ENCODE peak calls at places on chromosomes 13 and 19, in six cellular contexts. A, J, W, K, L and R are unnamed samples.

GRCh38 chr13:74930402-74931165 is 551.4 kb downstream of the TBC1D4 start:
- DNase-seq in J (no peak), K (no peak), L (no peak), W (peak), A (peak), R (peak)

GRCh38 chr19:39132344-39132969 is 6.9 kb downstream of the PAK4 start:
- DNase-seq in K (no peak), L (no peak), J (no peak), A (no peak), W (no peak), R (no peak)

GRCh38 chr13:20057963-20058362 is 99.4 kb downstream of the ZMYM2 start:
- DNase-seq in W (no peak), J (no peak), A (no peak), L (no peak), K (no peak), R (no peak)

GRCh38 chr19:17079710-17080440 is 4.3 kb downstream of the MYO9B start:
- DNase-seq in W (peak), J (peak), K (peak), L (peak), A (peak), R (no peak)

GRCh38 chr13:31045621-31046081 is 113.2 kb downstream of the TEX26 start:
- DNase-seq in W (peak), J (peak), A (peak), K (peak), L (no peak), R (peak)

GRCh38 chr13:30026909-30027308 is 176.5 kb upstream of the UBL3 start:
- DNase-seq in A (no peak), J (no peak), W (no peak), K (no peak), L (no peak), R (no peak)

GRCh38 chr19:54403054-54403453 is 12.2 kb upstream of the TTYH1 start:
- DNase-seq in K (no peak), L (no peak), W (no peak), A (no peak), J (no peak), R (no peak)

GRCh38 chr13:33487575-33488243 is 202.2 kb upstream of the STARD13 start:
- DNase-seq in K (no peak), L (no peak), J (no peak), A (no peak), W (peak), R (peak)

GRCh38 chr19:47521473-47522180 is 6.8 kb upstream of the NAPA start:
- DNase-seq in W (no peak), A (no peak), J (no peak), L (no peak), K (no peak), R (no peak)

GRCh38 chr19:31119951-31120690 is 229.1 kb downstream of the TSHZ3 start:
- DNase-seq in K (no peak), J (no peak), A (no peak), L (no peak), W (peak), R (no peak)

GRCh38 chr19:13018037-13018914 is 23.0 kb downstream of the NFIX start:
- DNase-seq in A (no peak), K (no peak), L (peak), W (peak), J (peak), R (no peak)

GRCh38 chr13:109769921-109770320 is 16.5 kb downstream of the IRS2 start:
- DNase-seq in K (no peak), L (no peak), A (no peak), W (no peak), J (no peak), R (no peak)